ENCODE peak calls at places on chromosomes 7 and 10, in eight cellular contexts. One of them, this sample, is unnamed.

GRCh38 chr10:121453160-121453559 is 145.1 kb downstream of the FGFR2 start:
- DNase-seq in ovary: no peak
- DNase-seq in posterior cingulate gyrus: no peak
- DNase-seq in heart left ventricle: no peak
- DNase-seq in HEK293T: no peak
- DNase-seq in GM04503: no peak
- DNase-seq in germinal center: no peak
- DNase-seq in upper lobe of right lung: no peak
- DNase-seq in this sample: no peak

GRCh38 chr7:79612027-79612426 is 158.6 kb upstream of the MAGI2 start:
- DNase-seq in heart left ventricle: no peak
- DNase-seq in GM04503: no peak
- DNase-seq in HEK293T: no peak
- DNase-seq in upper lobe of right lung: no peak
- DNase-seq in posterior cingulate gyrus: no peak
- DNase-seq in ovary: no peak
- DNase-seq in germinal center: no peak
- DNase-seq in this sample: no peak

GRCh38 chr7:22942191-22942590 is 71.7 kb downstream of the HYCC1 start:
- DNase-seq in upper lobe of right lung: no peak
- DNase-seq in ovary: no peak
- DNase-seq in germinal center: no peak
- DNase-seq in HEK293T: no peak
- DNase-seq in heart left ventricle: no peak
- DNase-seq in posterior cingulate gyrus: no peak
- DNase-seq in GM04503: no peak
- DNase-seq in this sample: no peak

GRCh38 chr10:77582710-77583115 is 54.9 kb downstream of the KCNMA1 start:
- DNase-seq in upper lobe of right lung: peak
- DNase-seq in ovary: no peak
- DNase-seq in heart left ventricle: no peak
- DNase-seq in HEK293T: no peak
- DNase-seq in germinal center: no peak
- DNase-seq in posterior cingulate gyrus: no peak
- DNase-seq in GM04503: peak
- DNase-seq in this sample: peak

GRCh38 chr7:107660381-107661080 is at the start of gene SLC26A4:
- DNase-seq in HEK293T: no peak
- DNase-seq in GM04503: no peak
- DNase-seq in heart left ventricle: no peak
- DNase-seq in upper lobe of right lung: no peak
- DNase-seq in ovary: no peak
- DNase-seq in germinal center: peak
- DNase-seq in posterior cingulate gyrus: peak
- DNase-seq in this sample: no peak

GRCh38 chr7:66837007-66837406 is 84.0 kb upstream of the TMEM248 start:
- DNase-seq in GM04503: no peak
- DNase-seq in germinal center: peak
- DNase-seq in upper lobe of right lung: peak
- DNase-seq in ovary: no peak
- DNase-seq in HEK293T: no peak
- DNase-seq in posterior cingulate gyrus: no peak
- DNase-seq in heart left ventricle: no peak
- DNase-seq in this sample: no peak

GRCh38 chr10:69415951-69416350 is 767 bp downstream of the TACR2 start:
- DNase-seq in HEK293T: no peak
- DNase-seq in ovary: peak
- DNase-seq in GM04503: no peak
- DNase-seq in germinal center: no peak
- DNase-seq in heart left ventricle: no peak
- DNase-seq in upper lobe of right lung: no peak
- DNase-seq in posterior cingulate gyrus: no peak
- DNase-seq in this sample: no peak

GRCh38 chr10:5927306-5927705 is 37.3 kb downstream of the FBH1 start:
- DNase-seq in upper lobe of right lung: no peak
- DNase-seq in HEK293T: no peak
- DNase-seq in GM04503: peak
- DNase-seq in posterior cingulate gyrus: no peak
- DNase-seq in ovary: no peak
- DNase-seq in heart left ventricle: no peak
- DNase-seq in germinal center: no peak
- DNase-seq in this sample: no peak

GRCh38 chr7:108723343-108723957 is 153.8 kb downstream of the DNAJB9 start:
- DNase-seq in germinal center: no peak
- DNase-seq in posterior cingulate gyrus: no peak
- DNase-seq in GM04503: no peak
- DNase-seq in heart left ventricle: no peak
- DNase-seq in ovary: no peak
- DNase-seq in HEK293T: no peak
- DNase-seq in upper lobe of right lung: no peak
- DNase-seq in this sample: no peak

GRCh38 chr7:92639213-92639896 is 49.2 kb upstream of the FAM133B start:
- DNase-seq in HEK293T: no peak
- DNase-seq in upper lobe of right lung: no peak
- DNase-seq in posterior cingulate gyrus: no peak
- DNase-seq in heart left ventricle: no peak
- DNase-seq in GM04503: no peak
- DNase-seq in germinal center: no peak
- DNase-seq in ovary: no peak
- DNase-seq in this sample: no peak

GRCh38 chr10:127343831-127344230 is 147.4 kb upstream of the INSYN2A start:
- DNase-seq in posterior cingulate gyrus: no peak
- DNase-seq in heart left ventricle: no peak
- DNase-seq in GM04503: no peak
- DNase-seq in HEK293T: no peak
- DNase-seq in ovary: no peak
- DNase-seq in upper lobe of right lung: no peak
- DNase-seq in germinal center: no peak
- DNase-seq in this sample: no peak

GRCh38 chr10:86931872-86932271 is 25.5 kb downstream of the MMRN2 start:
- DNase-seq in posterior cingulate gyrus: no peak
- DNase-seq in HEK293T: no peak
- DNase-seq in heart left ventricle: no peak
- DNase-seq in upper lobe of right lung: no peak
- DNase-seq in germinal center: no peak
- DNase-seq in GM04503: peak
- DNase-seq in ovary: no peak
- DNase-seq in this sample: no peak

GRCh38 chr7:25967278-25968204 is 184.5 kb upstream of the NFE2L3 start:
- DNase-seq in HEK293T: no peak
- DNase-seq in heart left ventricle: no peak
- DNase-seq in posterior cingulate gyrus: no peak
- DNase-seq in upper lobe of right lung: no peak
- DNase-seq in germinal center: peak
- DNase-seq in GM04503: no peak
- DNase-seq in ovary: no peak
- DNase-seq in this sample: no peak

GRCh38 chr10:109963439-109963838 is 40.1 kb upstream of the XPNPEP1 start:
- DNase-seq in germinal center: no peak
- DNase-seq in posterior cingulate gyrus: no peak
- DNase-seq in ovary: no peak
- DNase-seq in GM04503: no peak
- DNase-seq in upper lobe of right lung: no peak
- DNase-seq in HEK293T: no peak
- DNase-seq in heart left ventricle: no peak
- DNase-seq in this sample: no peak

GRCh38 chr7:1899951-1900762 is 230.1 kb downstream of the ELFN1 start:
- DNase-seq in heart left ventricle: no peak
- DNase-seq in upper lobe of right lung: no peak
- DNase-seq in ovary: no peak
- DNase-seq in posterior cingulate gyrus: no peak
- DNase-seq in GM04503: no peak
- DNase-seq in HEK293T: no peak
- DNase-seq in germinal center: no peak
- DNase-seq in this sample: no peak

GRCh38 chr7:90211391-90212148 is at the start of gene STEAP2:
- DNase-seq in GM04503: peak
- DNase-seq in posterior cingulate gyrus: peak
- DNase-seq in ovary: peak
- DNase-seq in upper lobe of right lung: peak
- DNase-seq in germinal center: peak
- DNase-seq in heart left ventricle: peak
- DNase-seq in HEK293T: peak
- DNase-seq in this sample: peak

GRCh38 chr7:150417239-150417638 is 33.2 kb upstream of the GIMAP8 start:
- DNase-seq in upper lobe of right lung: no peak
- DNase-seq in germinal center: no peak
- DNase-seq in GM04503: no peak
- DNase-seq in HEK293T: no peak
- DNase-seq in posterior cingulate gyrus: no peak
- DNase-seq in heart left ventricle: no peak
- DNase-seq in ovary: no peak
- DNase-seq in this sample: no peak

GRCh38 chr7:94352854-94353253 is 41.8 kb upstream of the COL1A2 start:
- DNase-seq in HEK293T: no peak
- DNase-seq in ovary: no peak
- DNase-seq in heart left ventricle: no peak
- DNase-seq in upper lobe of right lung: no peak
- DNase-seq in posterior cingulate gyrus: no peak
- DNase-seq in GM04503: no peak
- DNase-seq in germinal center: no peak
- DNase-seq in this sample: no peak

GRCh38 chr10:7085913-7086589 is 324.8 kb downstream of the SFMBT2 start:
- DNase-seq in GM04503: no peak
- DNase-seq in upper lobe of right lung: no peak
- DNase-seq in posterior cingulate gyrus: no peak
- DNase-seq in ovary: no peak
- DNase-seq in heart left ventricle: peak
- DNase-seq in HEK293T: peak
- DNase-seq in germinal center: no peak
- DNase-seq in this sample: no peak

GRCh38 chr10:13062813-13063212 is 37.1 kb upstream of the OPTN start:
- DNase-seq in heart left ventricle: no peak
- DNase-seq in germinal center: no peak
- DNase-seq in ovary: no peak
- DNase-seq in HEK293T: no peak
- DNase-seq in GM04503: no peak
- DNase-seq in upper lobe of right lung: no peak
- DNase-seq in posterior cingulate gyrus: no peak
- DNase-seq in this sample: no peak

GRCh38 chr7:124101173-124101768 is 68.4 kb upstream of the TMEM229A start:
- DNase-seq in ovary: no peak
- DNase-seq in germinal center: no peak
- DNase-seq in GM04503: no peak
- DNase-seq in HEK293T: peak
- DNase-seq in posterior cingulate gyrus: no peak
- DNase-seq in upper lobe of right lung: no peak
- DNase-seq in heart left ventricle: no peak
- DNase-seq in this sample: no peak

This sample was measured in gastrocnemius medialis.